ENCODE peak calls at places on chromosomes 11 and 22, in eight cellular contexts. I, Z, R, B, U, P, A and C are unnamed samples.

GRCh38 chr11:33713162-33713913 is 12.7 kb upstream of the C11orf91 start:
- DNase-seq in I (no peak), Z (no peak), R (no peak), B (peak; percentile 25), U (no peak), P (no peak), A (no peak), C (no peak)

GRCh38 chr11:65204646-65205601 is 23.2 kb downstream of the CAPN1 start:
- DNase-seq in I (peak; percentile 57), Z (no peak), R (peak; percentile 61), B (peak; percentile 77), U (peak; percentile 40), P (no peak), A (no peak), C (no peak)

GRCh38 chr11:1335811-1336761 is 26.7 kb upstream of the TOLLIP start:
- DNase-seq in I (peak; percentile 87), Z (peak; percentile 61), R (peak; percentile 58), B (peak; percentile 96), U (peak; percentile 92), P (peak; percentile 55), A (peak; percentile 41), C (peak; percentile 30)

GRCh38 chr11:1178201-1178885 is 20.6 kb downstream of the MUC5AC start:
- DNase-seq in I (peak; percentile 30), Z (no peak), R (no peak), B (no peak), U (no peak), P (no peak), A (no peak), C (no peak)

GRCh38 chr11:208177-208916 is 839 bp downstream of the RIC8A start:
- DNase-seq in I (peak; percentile 78), Z (peak; percentile 80), R (peak; percentile 56), B (peak; percentile 89), U (peak; percentile 93), P (peak; percentile 13), A (peak; percentile 31), C (peak; percentile 86)

GRCh38 chr11:121446752-121447156 is 5.4 kb upstream of the SORL1 start:
- DNase-seq in I (no peak), Z (no peak), R (no peak), B (peak; percentile 64), U (peak; percentile 28), P (no peak), A (no peak), C (no peak)

GRCh38 chr11:122628691-122629555 is 26.6 kb upstream of the UBASH3B start:
- DNase-seq in I (peak; percentile 66), Z (peak; percentile 73), R (peak; percentile 77), B (peak; percentile 86), U (peak; percentile 87), P (peak; percentile 2), A (no peak), C (peak; percentile 69)

GRCh38 chr22:25630446-25630845 is 66.0 kb downstream of the GRK3 start:
- DNase-seq in I (no peak), Z (no peak), R (no peak), B (no peak), U (no peak), P (no peak), A (no peak), C (no peak)

GRCh38 chr22:37060801-37061610 is 9.5 kb downstream of the KCTD17 start:
- DNase-seq in I (no peak), Z (no peak), R (no peak), B (no peak), U (no peak), P (no peak), A (no peak), C (no peak)